ENCODE peak calls at places on chromosome 19, in five cellular contexts. Y is adrenal gland, B is left lung, V is aorta, T is mesenchymal stem cell. W is an unnamed sample.

GRCh38 chr19:15321739-15322138 is 10.6 kb downstream of the BRD4 start:
- DNase-seq in B (no peak), T (no peak), Y (no peak), V (no peak), W (no peak)

GRCh38 chr19:17522988-17523872 is 11.8 kb downstream of the PGLS start:
- DNase-seq in B (peak; percentile 86), Y (peak; percentile 54), V (no peak), T (no peak), W (peak; percentile 57)

GRCh38 chr19:56101746-56102535 is 19.2 kb downstream of the ZNF787 start:
- DNase-seq in T (no peak), V (no peak), B (no peak), Y (no peak), W (no peak)

GRCh38 chr19:33221641-33222040 is 4.0 kb downstream of the SLC7A10 start:
- DNase-seq in V (no peak), T (no peak), B (no peak), Y (no peak), W (no peak)

GRCh38 chr19:32811151-32811550 is 58.4 kb downstream of the SLC7A9 start:
- DNase-seq in Y (no peak), V (peak; percentile 26), T (no peak), B (no peak), W (no peak)

GRCh38 chr19:57068921-57069697 is 50.7 kb upstream of the USP29 start:
- DNase-seq in Y (peak; percentile 81), T (no peak), B (no peak), V (no peak), W (no peak)

GRCh38 chr19:33683881-33684549 is 62.3 kb downstream of the CHST8 start:
- DNase-seq in Y (peak; percentile 61), B (peak; percentile 31), V (peak; percentile 67), T (no peak), W (peak; percentile 47)

GRCh38 chr19:55322495-55322894 is 2.6 kb downstream of the TMEM150B start:
- DNase-seq in Y (no peak), V (no peak), B (no peak), T (no peak), W (no peak)

GRCh38 chr19:6947745-6948144 is 60.4 kb downstream of the ADGRE1 start:
- DNase-seq in V (no peak), Y (peak; percentile 10), B (no peak), T (peak; percentile 44), W (no peak)

DNA sequence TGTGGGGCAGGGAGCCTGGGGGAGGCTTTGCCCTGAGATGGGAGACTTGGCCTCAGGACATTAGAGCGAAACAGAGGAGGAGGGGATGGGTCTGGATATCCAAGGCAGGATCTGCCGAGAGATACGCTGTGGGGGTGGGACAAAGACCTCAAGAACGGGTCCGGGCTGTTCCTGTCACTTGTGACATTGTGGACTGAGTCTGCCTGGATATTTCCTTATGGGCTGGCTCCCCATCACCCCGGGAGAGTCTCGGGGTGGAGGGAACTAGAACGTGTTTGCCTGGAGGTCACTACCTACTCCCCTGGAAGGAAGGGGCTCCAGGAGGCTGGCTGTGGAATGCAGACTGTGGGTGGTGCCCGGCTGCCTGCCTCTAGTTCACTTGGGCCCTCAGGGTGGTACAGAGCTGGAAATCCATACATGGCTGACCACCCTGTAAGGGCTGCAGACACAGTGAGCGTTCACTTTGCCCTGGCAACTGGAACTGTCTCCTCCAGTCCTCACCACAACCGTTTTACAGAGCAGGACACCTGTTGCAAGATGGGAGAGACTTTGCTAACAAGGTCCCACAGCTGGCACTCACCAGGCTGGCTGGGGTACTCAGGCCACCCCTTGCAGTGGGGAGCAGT is 26.5 kb downstream of the DNM2 start:
- DNase-seq in Y (no peak), V (no peak), B (no peak), T (no peak), W (no peak)
- H3K27me3 ChIP-seq in Y (no peaks in the 10 kb centered on the region), V (no peaks in the 10 kb centered on the region), B (no peaks in the 10 kb centered on the region), T (no peaks in the 10 kb centered on the region), W (no peaks in the 10 kb centered on the region)

GRCh38 chr19:41688098-41688497 is at the start of gene CEACAM7:
- DNase-seq in T (no peak), B (no peak), Y (no peak), V (no peak), W (no peak)
- H3K27me3 ChIP-seq in T (peaks cover 22% of the 10 kb centered on the region), B (peaks cover 64% of the 10 kb centered on the region), Y (peaks cover 3% of the 10 kb centered on the region), V (no peaks in the 10 kb centered on the region), W (peaks cover 22% of the 10 kb centered on the region)

DNA sequence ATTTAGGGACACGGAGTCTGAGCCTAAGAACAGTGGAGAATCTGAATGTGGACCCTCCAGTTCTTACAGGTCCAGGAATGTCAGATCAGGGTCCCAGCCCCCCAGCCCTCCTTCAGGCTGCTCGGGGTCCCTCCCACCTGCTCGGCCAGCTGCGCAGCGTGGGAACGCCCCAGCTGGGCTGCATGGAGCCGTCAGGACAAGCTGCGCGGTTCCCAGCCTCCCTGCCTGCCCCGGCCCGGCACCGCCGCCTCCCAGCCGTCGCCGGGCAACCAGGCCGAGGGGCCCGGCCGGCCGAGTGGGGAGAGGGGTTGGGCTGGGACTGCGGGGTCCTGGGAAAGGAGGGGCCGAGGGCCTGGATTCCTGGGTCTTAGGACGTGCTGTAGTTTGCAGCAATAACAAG is 710 bp upstream of the KIRREL2 start:
- DNase-seq in V (no peak), B (no peak), T (no peak), Y (no peak), W (no peak)
- H3K27me3 ChIP-seq in V (no peaks in the 10 kb centered on the region), B (peaks cover 100% of the 10 kb centered on the region), T (peaks cover 92% of the 10 kb centered on the region), Y (peaks cover 52% of the 10 kb centered on the region), W (peaks cover 95% of the 10 kb centered on the region)

GRCh38 chr19:39205449-39205764 is 1.3 kb upstream of the SYCN start:
- DNase-seq in V (no peak), B (no peak), Y (no peak), T (no peak), W (no peak)
- H3K27me3 ChIP-seq in V (no peaks in the 10 kb centered on the region), B (peaks cover 60% of the 10 kb centered on the region), Y (peaks cover 5% of the 10 kb centered on the region), T (peaks cover 69% of the 10 kb centered on the region), W (peaks cover 31% of the 10 kb centered on the region)

DNA sequence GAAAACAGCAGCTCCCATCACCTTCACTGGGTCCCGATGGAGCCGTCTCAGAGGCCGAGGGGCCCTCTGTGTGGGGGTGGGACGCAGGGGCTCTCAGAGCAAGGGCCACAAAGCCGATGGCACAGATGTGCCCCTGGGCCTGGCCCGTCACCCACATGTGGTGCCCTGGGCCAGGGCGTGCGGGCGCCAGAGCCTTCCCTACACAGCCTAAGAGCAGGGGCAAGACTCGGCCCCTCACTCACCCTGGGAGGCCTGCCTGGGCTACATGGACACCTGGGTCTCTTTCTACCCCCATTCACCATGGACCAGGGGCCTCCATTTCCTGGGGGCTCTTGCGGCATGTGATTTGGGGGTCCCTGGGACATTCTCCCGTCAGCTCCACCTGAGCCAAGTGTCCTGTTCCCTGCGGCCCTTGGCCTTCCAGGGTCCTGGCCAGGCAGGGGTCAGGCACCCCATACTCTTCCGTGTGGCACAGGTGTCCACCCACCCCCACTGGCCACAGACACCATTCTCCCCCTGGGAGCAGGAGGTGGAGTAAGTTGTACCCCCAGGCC is 10.0 kb downstream of the COMP start:
- DNase-seq in T (no peak), B (no peak), V (no peak), Y (no peak), W (no peak)
- H3K27me3 ChIP-seq in T (peaks cover 12% of the 10 kb centered on the region), B (peaks cover 59% of the 10 kb centered on the region), V (no peaks in the 10 kb centered on the region), Y (peaks cover 15% of the 10 kb centered on the region), W (peaks cover 7% of the 10 kb centered on the region)

DNA sequence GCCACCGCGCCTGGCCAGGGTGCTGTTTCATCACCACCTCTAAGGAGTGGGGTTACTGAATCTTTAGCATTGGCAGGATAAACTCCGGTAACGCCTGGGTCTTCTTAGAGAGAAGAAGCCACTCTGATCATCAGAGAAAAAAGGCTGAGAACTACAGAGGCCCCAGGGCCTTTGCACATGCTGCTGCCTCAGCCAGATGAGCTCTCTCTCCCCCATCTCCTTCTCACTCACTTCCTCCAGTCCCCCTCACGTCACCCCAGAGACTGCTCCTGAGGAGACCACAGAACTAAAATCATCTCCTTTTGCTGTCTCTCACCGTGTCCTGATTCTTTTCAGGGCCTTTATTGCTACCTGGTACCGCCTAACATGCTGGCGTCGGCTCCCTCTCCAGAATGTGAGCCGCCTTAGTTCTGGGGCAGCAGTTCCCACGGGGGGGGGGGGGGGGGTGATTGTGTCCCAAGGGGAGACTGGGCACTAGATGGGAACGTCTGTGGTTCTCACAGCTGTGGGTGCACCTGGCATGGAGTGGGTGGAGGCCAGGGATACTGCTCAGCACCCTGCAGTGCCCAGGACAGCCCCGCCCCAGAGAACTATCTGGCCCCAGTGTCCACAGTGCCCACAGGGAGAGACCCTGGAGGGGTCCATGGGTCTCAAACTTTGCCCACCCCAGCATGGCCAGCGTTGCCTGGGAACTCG is 5.1 kb upstream of the DIRAS1 start:
- DNase-seq in T (no peak), B (no peak), V (no peak), Y (no peak), W (no peak)
- H3K27me3 ChIP-seq in T (peaks cover 22% of the 10 kb centered on the region), B (peaks cover 69% of the 10 kb centered on the region), V (no peaks in the 10 kb centered on the region), Y (peaks cover 5% of the 10 kb centered on the region), W (peaks cover 12% of the 10 kb centered on the region)

DNA sequence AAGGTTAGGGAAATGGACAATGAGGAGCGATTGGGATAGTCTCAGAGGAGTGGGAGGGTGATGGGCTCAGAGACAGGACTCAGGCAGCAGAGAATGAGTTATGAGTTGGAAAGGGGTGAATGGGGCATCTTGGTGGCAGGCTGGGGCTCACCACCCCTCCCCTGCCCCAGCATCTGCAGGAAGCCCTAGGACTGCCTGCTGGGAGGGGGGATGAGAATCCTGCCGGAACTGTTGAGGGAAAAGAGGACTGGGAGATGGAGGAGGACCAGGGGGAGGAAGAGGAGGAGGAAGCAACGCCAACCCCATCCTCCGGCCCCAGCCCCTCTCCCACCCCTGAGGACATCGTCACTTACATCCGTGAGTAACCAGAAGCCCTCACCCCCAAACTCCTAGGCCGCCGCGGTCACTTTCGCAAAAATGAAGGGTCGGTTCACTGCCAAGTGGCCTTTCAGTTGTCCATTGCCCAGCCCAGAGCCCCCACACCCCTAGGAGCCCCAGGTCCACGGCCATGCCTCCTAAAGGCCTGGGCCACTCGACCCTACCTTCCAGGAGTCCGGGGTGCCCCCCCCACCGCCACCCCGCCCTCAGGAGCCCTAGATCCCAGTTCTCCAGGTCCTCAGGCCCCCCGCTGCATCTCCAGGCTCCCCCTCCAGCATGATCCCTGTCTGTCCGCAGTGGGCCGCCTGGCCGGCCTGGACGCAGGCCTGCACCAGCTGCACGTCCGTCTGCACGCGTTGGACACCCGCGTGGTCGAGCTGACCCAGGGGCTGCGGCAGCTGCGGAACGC is 764 bp downstream of the CLEC11A start:
- DNase-seq in B (no peak), T (no peak), V (no peak), Y (no peak), W (no peak)
- H3K27me3 ChIP-seq in B (peaks cover 96% of the 10 kb centered on the region), T (no peaks in the 10 kb centered on the region), V (no peaks in the 10 kb centered on the region), Y (no peaks in the 10 kb centered on the region), W (peaks cover 35% of the 10 kb centered on the region)